ENCODE peak calls at places on chromosomes 11 and 22, in seven cellular contexts. S, M, O, R, L, F and Y are unnamed samples.

GRCh38 chr22:46941958-46942815 is 179.7 kb downstream of the TBC1D22A start:
- DNase-seq in M (no peak), R (no peak), O (no peak), F (no peak), S (peak), L (no peak), Y (no peak)

GRCh38 chr11:95531116-95531515 is 258.5 kb downstream of the FAM76B start:
- DNase-seq in L (no peak), M (no peak), S (no peak), R (no peak), O (no peak), F (no peak), Y (no peak)

GRCh38 chr22:49517721-49518120 is 310.0 kb downstream of the BRD1 start:
- DNase-seq in O (no peak), F (no peak), S (no peak), R (no peak), L (no peak), M (no peak), Y (no peak)

GRCh38 chr11:86735462-86736302 is 63.3 kb upstream of the ME3 start:
- DNase-seq in M (no peak), O (peak), F (no peak), L (no peak), S (no peak), R (no peak), Y (no peak)

GRCh38 chr22:41238570-41239442 is 1.9 kb downstream of the CHADL start:
- DNase-seq in S (no peak), O (no peak), M (no peak), F (no peak), R (no peak), L (no peak), Y (no peak)

GRCh38 chr11:62008177-62008576 is 40.7 kb upstream of the FTH1 start:
- DNase-seq in S (no peak), F (no peak), R (no peak), O (no peak), M (no peak), L (no peak), Y (no peak)

GRCh38 chr22:25014896-25015755 is 62.6 kb downstream of the KIAA1671 start:
- DNase-seq in S (no peak), F (no peak), R (no peak), O (no peak), M (no peak), L (no peak), Y (no peak)

GRCh38 chr11:69518081-69518950 is 36.9 kb downstream of the LINC01488 start:
- DNase-seq in M (no peak), F (no peak), S (no peak), R (peak), L (no peak), O (peak), Y (no peak)

GRCh38 chr11:14141676-14142075 is 179.2 kb downstream of the SPON1 start:
- DNase-seq in L (no peak), R (no peak), O (no peak), F (no peak), M (no peak), S (no peak), Y (no peak)

GRCh38 chr22:36702832-36703210 is 731 bp downstream of the CACNG2 start:
- DNase-seq in R (no peak), O (no peak), S (no peak), F (no peak), L (no peak), M (no peak), Y (no peak)

GRCh38 chr11:12692238-12693074 is 18.2 kb downstream of the TEAD1 start:
- DNase-seq in R (peak), L (no peak), F (no peak), M (no peak), O (peak), S (peak), Y (no peak)

GRCh38 chr11:124075841-124076571 is 34.9 kb upstream of the OR10G7 start:
- DNase-seq in S (no peak), O (no peak), M (no peak), F (no peak), R (no peak), L (no peak), Y (no peak)

GRCh38 chr11:93820085-93820710 is 30.2 kb downstream of the VSTM5 start:
- DNase-seq in O (no peak), M (no peak), R (no peak), S (no peak), L (no peak), F (no peak), Y (no peak)

GRCh38 chr11:45161252-45162063 is 15.0 kb downstream of the PRDM11 start:
- DNase-seq in M (no peak), O (no peak), R (no peak), F (no peak), S (no peak), L (no peak), Y (no peak)

GRCh38 chr11:65891180-65892136 is 985 bp downstream of the CCDC85B start:
- DNase-seq in L (no peak), S (no peak), F (no peak), M (no peak), R (no peak), O (peak), Y (no peak)

GRCh38 chr11:14380947-14381555 is 22.1 kb upstream of the RRAS2 start:
- DNase-seq in F (peak), L (peak), R (no peak), S (peak), M (peak), O (peak), Y (no peak)

GRCh38 chr22:50305658-50306566 is 1.5 kb downstream of the PLXNB2 start:
- DNase-seq in S (peak), O (peak), R (peak), L (peak), M (no peak), F (no peak), Y (peak)

GRCh38 chr11:114089748-114090147 is 30.2 kb downstream of the ZBTB16 start:
- DNase-seq in S (no peak), R (no peak), M (no peak), O (no peak), L (no peak), F (no peak), Y (no peak)

GRCh38 chr11:18720811-18721575 is 5.0 kb downstream of the IGSF22 start:
- DNase-seq in O (peak), R (no peak), S (peak), M (peak), F (peak), L (peak), Y (no peak)

GRCh38 chr11:959027-959426 is 33.4 kb downstream of the AP2A2 start:
- DNase-seq in F (no peak), O (no peak), M (no peak), L (no peak), R (no peak), S (no peak), Y (no peak)

GRCh38 chr11:104148074-104148473 is 15.9 kb downstream of the PDGFD start:
- DNase-seq in F (no peak), O (peak), M (no peak), S (no peak), R (no peak), L (no peak), Y (no peak)

GRCh38 chr22:31162015-31162765 is 2.2 kb downstream of the RNF185 start:
- DNase-seq in M (no peak), F (no peak), L (no peak), S (no peak), R (no peak), O (peak), Y (no peak)

GRCh38 chr22:26367402-26368245 is 61.4 kb upstream of the ASPHD2 start:
- DNase-seq in R (no peak), S (peak), F (peak), M (peak), L (no peak), O (peak), Y (no peak)

GRCh38 chr11:30774451-30774850 is 188.3 kb upstream of the MPPED2 start:
- DNase-seq in S (peak), F (no peak), L (no peak), M (no peak), R (no peak), O (no peak), Y (no peak)

GRCh38 chr22:38413085-38414008 is 41.7 kb downstream of the KCNJ4 start:
- DNase-seq in L (no peak), F (no peak), M (no peak), O (no peak), R (no peak), S (no peak), Y (no peak)

GRCh38 chr22:38799265-38800002 is 5.5 kb upstream of the DNAL4 start:
- DNase-seq in S (no peak), R (no peak), O (peak), F (no peak), M (no peak), L (no peak), Y (no peak)

GRCh38 chr22:32493551-32493950 is 18.9 kb downstream of the FBXO7 start:
- DNase-seq in L (no peak), M (no peak), S (no peak), F (no peak), O (no peak), R (no peak), Y (no peak)

GRCh38 chr11:73201249-73201648 is 16.8 kb upstream of the P2RY2 start:
- DNase-seq in L (no peak), F (no peak), R (no peak), S (no peak), M (no peak), O (peak), Y (no peak)

GRCh38 chr11:43925063-43925931 is 17.1 kb upstream of the C11orf96 start:
- DNase-seq in S (no peak), F (no peak), R (no peak), M (no peak), L (no peak), O (no peak), Y (no peak)